ENCODE peak calls at places on chromosomes 11 and 22, in nine cellular contexts. Z is left ventricle myocardium inferior; V is anterior cingulate cortex; J is renal cortical epithelial cell; M is ascending aorta; T is activated naive CD8-positive, alpha-beta T cell treated with anti-CD3 and anti-CD28 coated beads, Interleukin-2, amount 50 U/mL, for 24 hours; N is RWPE2; D is RCC 7860; U is activated naive CD4-positive, alpha-beta T cell treated with anti-CD3 and anti-CD28 coated beads, Interleukin-2, amount 50 U/mL, for 16 hours. X is an unnamed sample.

GRCh38 chr22:39839917-39840510 is 53.5 kb downstream of the ENTHD1 start:
- DNase-seq in Z (no peak), V (no peak), J (no peak), M (no peak), T (peak; percentile 31), N (no peak), D (no peak), U (peak; percentile 47), X (no peak)

GRCh38 chr22:42553475-42554361 is at the start of gene SERHL2:
- DNase-seq in Z (peak; percentile 92), V (peak; percentile 42), J (peak; percentile 13), M (peak; percentile 47), T (peak; percentile 96), N (peak; percentile 79), D (no peak), U (peak; percentile 92), X (no peak)

GRCh38 chr11:123584737-123585136 is 69.7 kb downstream of the SCN3B start:
- DNase-seq in Z (no peak), V (no peak), J (no peak), M (no peak), T (no peak), N (no peak), D (no peak), U (no peak), X (no peak)

GRCh38 chr11:23205156-23205871 is 345.0 kb upstream of the CCDC179 start:
- DNase-seq in Z (no peak), V (no peak), J (peak; percentile 8), M (no peak), T (no peak), N (no peak), D (peak; percentile 58), U (no peak), X (no peak)

GRCh38 chr11:73171762-73172161 is 29.6 kb upstream of the FCHSD2 start:
- DNase-seq in Z (no peak), V (no peak), J (no peak), M (no peak), T (no peak), N (no peak), D (no peak), U (no peak), X (no peak)

GRCh38 chr11:102940714-102941588 is 14.6 kb downstream of the MMP13 start:
- DNase-seq in Z (no peak), V (no peak), J (peak; percentile 83), M (no peak), T (peak; percentile 23), N (no peak), D (peak; percentile 75), U (peak; percentile 17), X (peak; percentile 76)

GRCh38 chr11:63505857-63506528 is at the start of gene LGALS12:
- DNase-seq in Z (no peak), V (no peak), J (peak; percentile 27), M (no peak), T (no peak), N (no peak), D (no peak), U (no peak), X (peak; percentile 60)

GRCh38 chr11:121473064-121473777 is 20.5 kb upstream of the SORL1-AS1 start:
- DNase-seq in Z (no peak), V (no peak), J (peak; percentile 78), M (no peak), T (no peak), N (no peak), D (no peak), U (no peak), X (no peak)

GRCh38 chr11:272931-273198 is 5.3 kb upstream of the NLRP6 start:
- DNase-seq in Z (no peak), V (no peak), J (no peak), M (no peak), T (no peak), N (no peak), D (no peak), U (no peak), X (no peak)

GRCh38 chr22:26800858-26801257 is 143.5 kb downstream of the MIAT start:
- DNase-seq in Z (no peak), V (no peak), J (no peak), M (no peak), T (no peak), N (no peak), D (no peak), U (no peak), X (peak; percentile 71)

GRCh38 chr11:59923813-59924212 is 14.4 kb upstream of the OOSP1 start:
- DNase-seq in Z (no peak), V (no peak), J (no peak), M (no peak), T (peak; percentile 6), N (no peak), D (no peak), U (no peak), X (no peak)

GRCh38 chr22:23066200-23067022 is 3.9 kb upstream of the GNAZ start:
- DNase-seq in Z (no peak), V (no peak), J (no peak), M (no peak), T (no peak), N (peak; percentile 42), D (no peak), U (peak; percentile 7), X (no peak)

GRCh38 chr22:46791201-46791731 is 28.8 kb downstream of the TBC1D22A start:
- DNase-seq in Z (no peak), V (peak; percentile 20), J (no peak), M (no peak), T (peak; percentile 70), N (no peak), D (no peak), U (peak; percentile 73), X (peak; percentile 69)

GRCh38 chr11:10694481-10695239 is 1.1 kb upstream of the IRAG1 start:
- DNase-seq in Z (no peak), V (no peak), J (no peak), M (no peak), T (no peak), N (no peak), D (no peak), U (no peak), X (no peak)

GRCh38 chr11:18791175-18792065 is at the start of gene PTPN5:
- DNase-seq in Z (no peak), V (peak; percentile 56), J (no peak), M (no peak), T (no peak), N (no peak), D (no peak), U (no peak), X (no peak)

GRCh38 chr11:123429851-123430735 is at the start of gene GRAMD1B:
- DNase-seq in Z (peak; percentile 41), V (no peak), J (no peak), M (no peak), T (peak; percentile 77), N (peak; percentile 65), D (no peak), U (peak; percentile 72), X (peak; percentile 29)

GRCh38 chr11:119585038-119585666 is 143.8 kb downstream of the NECTIN1 start:
- DNase-seq in Z (no peak), V (no peak), J (peak; percentile 19), M (no peak), T (no peak), N (no peak), D (no peak), U (no peak), X (no peak)

GRCh38 chr22:33866521-33866920 is 53.8 kb downstream of the LARGE1 start:
- DNase-seq in Z (no peak), V (no peak), J (no peak), M (no peak), T (no peak), N (no peak), D (no peak), U (no peak), X (no peak)

GRCh38 chr11:13118691-13119090 is 109.6 kb downstream of the RASSF10 start:
- DNase-seq in Z (no peak), V (no peak), J (no peak), M (no peak), T (no peak), N (no peak), D (no peak), U (no peak), X (no peak)

GRCh38 chr11:7672960-7673723 is at the start of gene CYB5R2:
- DNase-seq in Z (peak; percentile 76), V (no peak), J (no peak), M (no peak), T (peak; percentile 15), N (no peak), D (no peak), U (no peak), X (no peak)

GRCh38 chr11:108788565-108789199 is 123.8 kb downstream of the DDX10 start:
- DNase-seq in Z (no peak), V (no peak), J (peak; percentile 54), M (no peak), T (no peak), N (no peak), D (no peak), U (no peak), X (peak; percentile 31)

GRCh38 chr22:32475428-32476010 is 908 bp downstream of the FBXO7 start:
- DNase-seq in Z (peak; percentile 26), V (peak; percentile 65), J (peak; percentile 57), M (no peak), T (peak; percentile 30), N (no peak), D (no peak), U (peak; percentile 13), X (no peak)

GRCh38 chr11:104653011-104653806 is 245.1 kb downstream of the CASP12 start:
- DNase-seq in Z (no peak), V (no peak), J (peak; percentile 52), M (no peak), T (no peak), N (no peak), D (peak; percentile 48), U (no peak), X (peak; percentile 61)

GRCh38 chr11:62627718-62628117 is 5.9 kb upstream of the B3GAT3 start:
- DNase-seq in Z (no peak), V (no peak), J (no peak), M (no peak), T (no peak), N (no peak), D (no peak), U (no peak), X (no peak)

GRCh38 chr11:123381817-123382554 is 48.1 kb upstream of the GRAMD1B start:
- DNase-seq in Z (no peak), V (no peak), J (no peak), M (no peak), T (peak; percentile 68), N (no peak), D (no peak), U (peak; percentile 15), X (no peak)

GRCh38 chr22:39932918-39933649 is 27.1 kb upstream of the TMA7B start:
- DNase-seq in Z (no peak), V (no peak), J (peak; percentile 9), M (no peak), T (peak; percentile 76), N (no peak), D (no peak), U (peak; percentile 65), X (peak; percentile 38)

GRCh38 chr11:26753738-26754504 is 32.1 kb upstream of the SLC5A12 start:
- DNase-seq in Z (no peak), V (peak; percentile 11), J (peak; percentile 59), M (no peak), T (no peak), N (no peak), D (no peak), U (no peak), X (peak; percentile 77)

GRCh38 chr11:69617682-69618081 is 23.3 kb upstream of the CCND1 start:
- DNase-seq in Z (no peak), V (no peak), J (no peak), M (no peak), T (no peak), N (no peak), D (no peak), U (no peak), X (no peak)

GRCh38 chr22:30016596-30016995 is 63.7 kb upstream of the HORMAD2 start:
- DNase-seq in Z (no peak), V (no peak), J (no peak), M (no peak), T (no peak), N (no peak), D (no peak), U (no peak), X (no peak)

GRCh38 chr22:29195118-29195963 is 10.4 kb upstream of the EMID1 start:
- DNase-seq in Z (no peak), V (no peak), J (no peak), M (no peak), T (no peak), N (no peak), D (no peak), U (no peak), X (no peak)

X was measured in H4.